ENCODE peak calls at places on chromosomes 13 and 19, in eight cellular contexts. H is EL, C is GM18507, P is hepatic stellate cell, R is cardiac fibroblast, B is kidney epithelial cell, Q is HAP-1, E is NCI-H187 treated with DMSO at 0.1 percent for 48 hours. D is an unnamed sample.

GRCh38 chr13:48400820-48401219 is 12.1 kb downstream of the LPAR6 start:
- DNase-seq in H (peak; percentile 85), C (no peak), P (no peak), R (peak; percentile 81), B (no peak), Q (no peak), E (no peak), D (peak; percentile 36)

GRCh38 chr13:113060557-113061270 is 44.9 kb upstream of the F7 start:
- DNase-seq in H (no peak), C (no peak), P (no peak), R (no peak), B (no peak), Q (no peak), E (no peak), D (no peak)

GRCh38 chr13:111296417-111296816 is 24.0 kb upstream of the TEX29 start:
- DNase-seq in H (no peak), C (no peak), P (no peak), R (no peak), B (no peak), Q (no peak), E (no peak), D (no peak)

GRCh38 chr19:9531933-9532332 is 6.5 kb downstream of the ZNF426 start:
- DNase-seq in H (peak; percentile 41), C (no peak), P (no peak), R (no peak), B (no peak), Q (no peak), E (no peak), D (no peak)

GRCh38 chr13:38264363-38265134 is 85.1 kb upstream of the UFM1 start:
- DNase-seq in H (no peak), C (no peak), P (no peak), R (no peak), B (no peak), Q (no peak), E (no peak), D (no peak)

GRCh38 chr13:24131749-24132148 is 28.8 kb upstream of the SPATA13 start:
- DNase-seq in H (no peak), C (no peak), P (no peak), R (no peak), B (no peak), Q (no peak), E (no peak), D (no peak)

GRCh38 chr19:49574206-49574755 is 6.1 kb downstream of the NOSIP start:
- DNase-seq in H (no peak), C (no peak), P (no peak), R (no peak), B (no peak), Q (no peak), E (no peak), D (no peak)

GRCh38 chr19:18519962-18520847 is 1.7 kb downstream of the ELL start:
- DNase-seq in H (peak; percentile 85), C (no peak), P (peak; percentile 79), R (peak; percentile 83), B (peak; percentile 76), Q (peak; percentile 60), E (no peak), D (peak; percentile 71)

GRCh38 chr19:44757057-44757734 is 8.7 kb downstream of the BCL3 start:
- DNase-seq in H (no peak), C (no peak), P (peak; percentile 52), R (peak; percentile 93), B (no peak), Q (no peak), E (no peak), D (no peak)

GRCh38 chr13:72850959-72851677 is 69.2 kb downstream of the PIBF1 start:
- DNase-seq in H (no peak), C (no peak), P (no peak), R (no peak), B (no peak), Q (no peak), E (no peak), D (no peak)

GRCh38 chr19:8174706-8175105 is 25.3 kb upstream of the FBN3 start:
- DNase-seq in H (peak; percentile 43), C (no peak), P (no peak), R (no peak), B (peak; percentile 85), Q (no peak), E (no peak), D (no peak)

GRCh38 chr13:50124536-50125305 is 109.5 kb downstream of the KCNRG start:
- DNase-seq in H (peak; percentile 62), C (no peak), P (peak; percentile 98), R (peak; percentile 98), B (no peak), Q (peak; percentile 41), E (peak; percentile 69), D (peak; percentile 72)

GRCh38 chr19:6738726-6739389 is 622 bp upstream of the TRIP10 start:
- DNase-seq in H (no peak), C (no peak), P (no peak), R (peak; percentile 44), B (no peak), Q (peak; percentile 91), E (no peak), D (no peak)

GRCh38 chr13:48492123-48493075 is 40.5 kb downstream of the RCBTB2 start:
- DNase-seq in H (peak; percentile 91), C (no peak), P (peak; percentile 56), R (peak; percentile 88), B (no peak), Q (no peak), E (no peak), D (peak; percentile 93)